ENCODE peak calls at places on chromosomes 4 and X, in seven cellular contexts. One of them, this sample, is unnamed.

GRCh38 chr4:141686146-141686775 is 49.9 kb downstream of the IL15 start:
- DNase-seq in OCI-LY7: no peak
- DNase-seq in lower leg skin: no peak
- DNase-seq in fibroblast of lung: peak
- DNase-seq in fibroblast of the aortic adventitia: peak
- DNase-seq in mammary epithelial cell: peak
- DNase-seq in GM13977: no peak
- DNase-seq in this sample: no peak

GRCh38 chr4:181670506-181670905 is 572.7 kb upstream of the TENM3 start:
- DNase-seq in OCI-LY7: no peak
- DNase-seq in lower leg skin: no peak
- DNase-seq in fibroblast of lung: no peak
- DNase-seq in fibroblast of the aortic adventitia: no peak
- DNase-seq in mammary epithelial cell: peak
- DNase-seq in GM13977: no peak
- DNase-seq in this sample: no peak

GRCh38 chr4:76836860-76837564 is 60.9 kb downstream of the SOWAHB start:
- DNase-seq in OCI-LY7: no peak
- DNase-seq in lower leg skin: no peak
- DNase-seq in fibroblast of lung: peak
- DNase-seq in fibroblast of the aortic adventitia: no peak
- DNase-seq in mammary epithelial cell: no peak
- DNase-seq in GM13977: no peak
- DNase-seq in this sample: no peak

GRCh38 chrX:37423864-37424569 is 74.9 kb downstream of the PRRG1 start:
- DNase-seq in OCI-LY7: no peak
- DNase-seq in lower leg skin: no peak
- DNase-seq in fibroblast of lung: peak
- DNase-seq in fibroblast of the aortic adventitia: peak
- DNase-seq in mammary epithelial cell: no peak
- DNase-seq in GM13977: no peak
- DNase-seq in this sample: no peak

GRCh38 chr4:37816719-37817118 is 9.8 kb upstream of the PGM2 start:
- DNase-seq in OCI-LY7: no peak
- DNase-seq in lower leg skin: no peak
- DNase-seq in fibroblast of lung: no peak
- DNase-seq in fibroblast of the aortic adventitia: no peak
- DNase-seq in mammary epithelial cell: no peak
- DNase-seq in GM13977: no peak
- DNase-seq in this sample: no peak

GRCh38 chrX:139429913-139430312 is 100.6 kb upstream of the F9 start:
- DNase-seq in OCI-LY7: no peak
- DNase-seq in lower leg skin: no peak
- DNase-seq in fibroblast of lung: no peak
- DNase-seq in fibroblast of the aortic adventitia: peak
- DNase-seq in mammary epithelial cell: peak
- DNase-seq in GM13977: no peak
- DNase-seq in this sample: no peak

GRCh38 chr4:188428935-188429334 is 289.7 kb downstream of the TRIML1 start:
- DNase-seq in OCI-LY7: no peak
- DNase-seq in lower leg skin: no peak
- DNase-seq in fibroblast of lung: no peak
- DNase-seq in fibroblast of the aortic adventitia: no peak
- DNase-seq in mammary epithelial cell: peak
- DNase-seq in GM13977: no peak
- DNase-seq in this sample: no peak

GRCh38 chr4:81913427-81913878 is 441.7 kb upstream of the RASGEF1B start:
- DNase-seq in OCI-LY7: peak
- DNase-seq in lower leg skin: no peak
- DNase-seq in fibroblast of lung: peak
- DNase-seq in fibroblast of the aortic adventitia: peak
- DNase-seq in mammary epithelial cell: peak
- DNase-seq in GM13977: peak
- DNase-seq in this sample: peak

GRCh38 chr4:180261346-180261745 is 1981.9 kb upstream of the TENM3 start:
- DNase-seq in OCI-LY7: no peak
- DNase-seq in lower leg skin: no peak
- DNase-seq in fibroblast of lung: no peak
- DNase-seq in fibroblast of the aortic adventitia: no peak
- DNase-seq in mammary epithelial cell: no peak
- DNase-seq in GM13977: no peak
- DNase-seq in this sample: no peak

GRCh38 chrX:19332983-19333382 is 10.7 kb upstream of the PDHA1 start:
- DNase-seq in OCI-LY7: no peak
- DNase-seq in lower leg skin: no peak
- DNase-seq in fibroblast of lung: peak
- DNase-seq in fibroblast of the aortic adventitia: peak
- DNase-seq in mammary epithelial cell: no peak
- DNase-seq in GM13977: no peak
- DNase-seq in this sample: no peak

GRCh38 chr4:7985072-7985471 is 45.4 kb upstream of the AFAP1 start:
- DNase-seq in OCI-LY7: no peak
- DNase-seq in lower leg skin: no peak
- DNase-seq in fibroblast of lung: no peak
- DNase-seq in fibroblast of the aortic adventitia: no peak
- DNase-seq in mammary epithelial cell: no peak
- DNase-seq in GM13977: no peak
- DNase-seq in this sample: no peak

GRCh38 chrX:74225111-74225510 is 78.9 kb upstream of the ZCCHC13 start:
- DNase-seq in OCI-LY7: no peak
- DNase-seq in lower leg skin: no peak
- DNase-seq in fibroblast of lung: no peak
- DNase-seq in fibroblast of the aortic adventitia: no peak
- DNase-seq in mammary epithelial cell: no peak
- DNase-seq in GM13977: no peak
- DNase-seq in this sample: no peak

GRCh38 chrX:29627833-29628232 is 587.5 kb upstream of the MAGEB2 start:
- DNase-seq in OCI-LY7: no peak
- DNase-seq in lower leg skin: no peak
- DNase-seq in fibroblast of lung: no peak
- DNase-seq in fibroblast of the aortic adventitia: peak
- DNase-seq in mammary epithelial cell: no peak
- DNase-seq in GM13977: no peak
- DNase-seq in this sample: no peak

GRCh38 chr4:165663411-165663810 is 209.6 kb upstream of the TLL1 start:
- DNase-seq in OCI-LY7: no peak
- DNase-seq in lower leg skin: no peak
- DNase-seq in fibroblast of lung: peak
- DNase-seq in fibroblast of the aortic adventitia: peak
- DNase-seq in mammary epithelial cell: peak
- DNase-seq in GM13977: no peak
- DNase-seq in this sample: no peak

GRCh38 chrX:63488546-63489373 is 137.6 kb upstream of the SPIN4 start:
- DNase-seq in OCI-LY7: no peak
- DNase-seq in lower leg skin: no peak
- DNase-seq in fibroblast of lung: no peak
- DNase-seq in fibroblast of the aortic adventitia: no peak
- DNase-seq in mammary epithelial cell: no peak
- DNase-seq in GM13977: no peak
- DNase-seq in this sample: no peak

GRCh38 chr4:99655315-99656081 is 2.1 kb downstream of the C4orf54 start:
- DNase-seq in OCI-LY7: no peak
- DNase-seq in lower leg skin: no peak
- DNase-seq in fibroblast of lung: peak
- DNase-seq in fibroblast of the aortic adventitia: peak
- DNase-seq in mammary epithelial cell: peak
- DNase-seq in GM13977: no peak
- DNase-seq in this sample: no peak

GRCh38 chr4:125198916-125199315 is 115.8 kb upstream of the FAT4 start:
- DNase-seq in OCI-LY7: no peak
- DNase-seq in lower leg skin: no peak
- DNase-seq in fibroblast of lung: peak
- DNase-seq in fibroblast of the aortic adventitia: no peak
- DNase-seq in mammary epithelial cell: peak
- DNase-seq in GM13977: no peak
- DNase-seq in this sample: no peak

GRCh38 chr4:137621056-137621455 is 88.8 kb upstream of the PCDH18 start:
- DNase-seq in OCI-LY7: no peak
- DNase-seq in lower leg skin: no peak
- DNase-seq in fibroblast of lung: no peak
- DNase-seq in fibroblast of the aortic adventitia: no peak
- DNase-seq in mammary epithelial cell: no peak
- DNase-seq in GM13977: no peak
- DNase-seq in this sample: no peak

GRCh38 chr4:145921231-145921630 is 17.4 kb downstream of the ZNF827 start:
- DNase-seq in OCI-LY7: no peak
- DNase-seq in lower leg skin: no peak
- DNase-seq in fibroblast of lung: no peak
- DNase-seq in fibroblast of the aortic adventitia: no peak
- DNase-seq in mammary epithelial cell: no peak
- DNase-seq in GM13977: no peak
- DNase-seq in this sample: no peak

GRCh38 chr4:142405021-142405991 is 440.8 kb downstream of the INPP4B start:
- DNase-seq in OCI-LY7: no peak
- DNase-seq in lower leg skin: peak
- DNase-seq in fibroblast of lung: peak
- DNase-seq in fibroblast of the aortic adventitia: peak
- DNase-seq in mammary epithelial cell: peak
- DNase-seq in GM13977: no peak
- DNase-seq in this sample: peak

GRCh38 chrX:104806346-104806745 is 240.3 kb downstream of the IL1RAPL2 start:
- DNase-seq in OCI-LY7: no peak
- DNase-seq in lower leg skin: no peak
- DNase-seq in fibroblast of lung: no peak
- DNase-seq in fibroblast of the aortic adventitia: no peak
- DNase-seq in mammary epithelial cell: no peak
- DNase-seq in GM13977: no peak
- DNase-seq in this sample: no peak

GRCh38 chr4:110998308-110998707 is 375.4 kb upstream of the PITX2 start:
- DNase-seq in OCI-LY7: no peak
- DNase-seq in lower leg skin: no peak
- DNase-seq in fibroblast of lung: no peak
- DNase-seq in fibroblast of the aortic adventitia: no peak
- DNase-seq in mammary epithelial cell: no peak
- DNase-seq in GM13977: no peak
- DNase-seq in this sample: no peak

GRCh38 chr4:159101983-159102622 is 776 bp upstream of the RAPGEF2 start:
- DNase-seq in OCI-LY7: no peak
- DNase-seq in lower leg skin: no peak
- DNase-seq in fibroblast of lung: no peak
- DNase-seq in fibroblast of the aortic adventitia: no peak
- DNase-seq in mammary epithelial cell: no peak
- DNase-seq in GM13977: no peak
- DNase-seq in this sample: no peak

GRCh38 chr4:122450847-122451246 is 5.7 kb downstream of the IL2 start:
- DNase-seq in OCI-LY7: peak
- DNase-seq in lower leg skin: no peak
- DNase-seq in fibroblast of lung: peak
- DNase-seq in fibroblast of the aortic adventitia: peak
- DNase-seq in mammary epithelial cell: peak
- DNase-seq in GM13977: no peak
- DNase-seq in this sample: no peak

GRCh38 chrX:131762802-131763234 is 218.9 kb downstream of the OR13H1 start:
- DNase-seq in OCI-LY7: no peak
- DNase-seq in lower leg skin: no peak
- DNase-seq in fibroblast of lung: no peak
- DNase-seq in fibroblast of the aortic adventitia: peak
- DNase-seq in mammary epithelial cell: peak
- DNase-seq in GM13977: no peak
- DNase-seq in this sample: no peak
- TF ChIP-seq CTCF in OCI-LY7: no peak
- TF ChIP-seq CTCF in lower leg skin: no peak
- TF ChIP-seq CTCF in fibroblast of lung: no peak
- TF ChIP-seq CTCF in fibroblast of the aortic adventitia: peak
- TF ChIP-seq CTCF in mammary epithelial cell: peak
- TF ChIP-seq CTCF in GM13977: peak
- TF ChIP-seq CTCF in this sample: no peak

DNA sequence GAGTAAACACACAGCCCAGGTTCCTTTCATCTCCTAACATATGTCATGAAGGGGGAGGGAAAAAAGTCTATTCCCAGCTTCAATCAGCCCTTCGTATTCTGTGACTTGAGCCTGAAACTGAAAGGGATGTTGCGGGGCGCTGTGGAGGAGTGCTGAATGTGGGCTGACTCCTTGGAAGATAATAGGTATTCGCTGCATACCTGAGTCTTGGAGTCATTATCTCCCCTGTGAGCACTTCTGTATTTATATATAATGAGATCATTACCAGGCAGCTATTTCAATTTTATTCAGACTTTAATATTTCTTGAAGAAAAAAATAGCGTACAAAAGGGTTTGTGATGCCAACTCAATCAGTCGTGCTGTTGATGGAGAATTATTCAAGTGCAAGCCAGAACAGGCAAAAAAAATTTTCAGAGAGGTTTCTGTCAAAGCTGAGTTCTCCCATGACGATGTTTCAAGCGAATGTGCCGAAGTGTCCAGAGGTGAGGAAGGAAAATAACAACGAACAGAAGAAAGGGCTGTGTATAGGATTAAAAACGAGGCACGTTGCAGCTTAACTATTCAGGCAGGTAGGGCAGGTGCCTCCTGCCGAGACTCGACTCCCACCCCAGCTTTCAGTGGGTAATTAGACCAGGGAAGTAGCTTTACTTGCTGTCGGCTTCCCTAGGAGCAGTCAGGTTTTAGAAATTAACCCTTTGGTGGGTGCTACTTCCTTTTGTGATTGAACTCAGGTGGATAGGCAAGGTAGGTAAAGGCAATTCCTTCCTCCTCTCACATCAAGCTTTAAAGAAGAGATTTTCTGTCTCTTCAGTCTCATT is 163.7 kb upstream of the NOCT start:
- DNase-seq in OCI-LY7: no peak
- DNase-seq in lower leg skin: no peak
- DNase-seq in fibroblast of lung: no peak
- DNase-seq in fibroblast of the aortic adventitia: no peak
- DNase-seq in mammary epithelial cell: peak
- DNase-seq in GM13977: no peak
- DNase-seq in this sample: no peak
- TF ChIP-seq CTCF in OCI-LY7: no peak
- TF ChIP-seq CTCF in lower leg skin: no peak
- TF ChIP-seq CTCF in fibroblast of lung: no peak
- TF ChIP-seq CTCF in fibroblast of the aortic adventitia: no peak
- TF ChIP-seq CTCF in mammary epithelial cell: no peak
- TF ChIP-seq CTCF in GM13977: no peak
- TF ChIP-seq CTCF in this sample: no peak

GRCh38 chrX:101460669-101461068 is 24.6 kb upstream of the ARMCX4 start:
- DNase-seq in OCI-LY7: no peak
- DNase-seq in lower leg skin: no peak
- DNase-seq in fibroblast of lung: peak
- DNase-seq in fibroblast of the aortic adventitia: no peak
- DNase-seq in mammary epithelial cell: no peak
- DNase-seq in GM13977: no peak
- DNase-seq in this sample: no peak

GRCh38 chrX:101462892-101463291 is 22.4 kb upstream of the ARMCX4 start:
- DNase-seq in OCI-LY7: peak
- DNase-seq in lower leg skin: no peak
- DNase-seq in fibroblast of lung: peak
- DNase-seq in fibroblast of the aortic adventitia: peak
- DNase-seq in mammary epithelial cell: peak
- DNase-seq in GM13977: peak
- DNase-seq in this sample: no peak
- TF ChIP-seq CTCF in OCI-LY7: peak
- TF ChIP-seq CTCF in lower leg skin: no peak
- TF ChIP-seq CTCF in fibroblast of lung: peak
- TF ChIP-seq CTCF in fibroblast of the aortic adventitia: peak
- TF ChIP-seq CTCF in mammary epithelial cell: peak
- TF ChIP-seq CTCF in GM13977: peak
- TF ChIP-seq CTCF in this sample: no peak

DNA sequence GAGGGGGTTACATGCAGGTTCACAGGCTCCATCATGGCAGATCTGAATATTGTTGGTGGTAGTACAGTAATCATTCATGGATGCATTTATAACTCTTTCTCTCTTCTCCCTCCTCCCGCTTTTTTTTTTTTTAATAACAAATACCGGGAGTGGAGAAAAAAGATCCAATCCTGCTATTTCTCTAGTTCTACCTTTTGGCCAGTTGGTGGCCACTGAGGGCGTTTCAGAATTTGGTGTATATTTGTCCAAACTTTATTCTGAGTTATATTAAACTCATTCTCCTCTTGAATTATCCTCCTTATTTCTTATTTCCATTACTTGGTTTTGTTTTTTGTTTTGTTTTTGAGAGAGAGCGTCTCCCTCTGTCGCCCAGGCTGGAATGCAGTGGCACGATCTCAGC is 74.8 kb downstream of the HMGB2 start:
- DNase-seq in OCI-LY7: no peak
- DNase-seq in lower leg skin: no peak
- DNase-seq in fibroblast of lung: no peak
- DNase-seq in fibroblast of the aortic adventitia: no peak
- DNase-seq in mammary epithelial cell: no peak
- DNase-seq in GM13977: no peak
- DNase-seq in this sample: no peak
- TF ChIP-seq CTCF in OCI-LY7: peak
- TF ChIP-seq CTCF in lower leg skin: no peak
- TF ChIP-seq CTCF in fibroblast of lung: peak
- TF ChIP-seq CTCF in fibroblast of the aortic adventitia: peak
- TF ChIP-seq CTCF in mammary epithelial cell: peak
- TF ChIP-seq CTCF in GM13977: no peak
- TF ChIP-seq CTCF in this sample: no peak